ENCODE peak calls at places on chromosomes 5 and 9, in four cellular contexts. C is endodermal cell; Z is CD8-positive, alpha-beta T cell; E is esophagus squamous epithelium. P is an unnamed sample. For H3K36me3, the result is how much of the 10 kb centered on the place peaks cover.

GRCh38 chr5:155455791-155456514 is 442.4 kb downstream of the KIF4B start:
- DNase-seq in C (no peak), Z (no peak), E (no peak), P (no peak)

GRCh38 chr5:84086517-84086916 is 298.2 kb downstream of the EDIL3 start:
- DNase-seq in C (no peak), Z (no peak), E (no peak), P (no peak)

GRCh38 chr5:54462281-54462680 is 6.8 kb downstream of the HSPB3 start:
- DNase-seq in C (no peak), Z (no peak), E (no peak), P (no peak)

GRCh38 chr5:172133359-172134029 is 54.5 kb downstream of the STK10 start:
- DNase-seq in C (no peak), Z (no peak), E (no peak), P (peak)

GRCh38 chr9:132973166-132973565 is 5.3 kb upstream of the GFI1B start:
- DNase-seq in C (no peak), Z (no peak), E (no peak), P (no peak)

GRCh38 chr9:93467062-93467416 is 13.7 kb upstream of the FAM120AOS start:
- DNase-seq in C (no peak), Z (no peak), E (no peak), P (no peak)

GRCh38 chr5:16881253-16881652 is 54.8 kb downstream of the MYO10 start:
- DNase-seq in C (no peak), Z (no peak), E (no peak), P (no peak)

GRCh38 chr5:39411051-39411450 is 13.7 kb downstream of the DAB2 start:
- DNase-seq in C (no peak), Z (no peak), E (no peak), P (peak)

GRCh38 chr9:96338299-96338698 is 36.3 kb upstream of the HSD17B3 start:
- DNase-seq in C (no peak), Z (no peak), E (no peak), P (no peak)

GRCh38 chr9:131735238-131736181 is 4.4 kb downstream of the RAPGEF1 start:
- DNase-seq in C (no peak), Z (no peak), E (no peak), P (no peak)

GRCh38 chr5:3893527-3893926 is 297.9 kb downstream of the IRX1 start:
- DNase-seq in C (no peak), Z (no peak), E (no peak), P (no peak)

GRCh38 chr5:138938526-138938925 is 63.4 kb upstream of the LRRTM2 start:
- DNase-seq in C (peak), Z (no peak), E (no peak), P (no peak)

GRCh38 chr5:139654875-139655491 is 6.8 kb downstream of the CXXC5 start:
- DNase-seq in C (no peak), Z (no peak), E (no peak), P (no peak)

GRCh38 chr9:110083866-110084265 is 124.1 kb downstream of the C9orf152 start:
- DNase-seq in C (no peak), Z (no peak), E (no peak), P (no peak)

GRCh38 chr9:7212101-7212500 is 454.3 kb downstream of the KDM4C start:
- DNase-seq in C (no peak), Z (no peak), E (no peak), P (no peak)

GRCh38 chr9:113477661-113478060 is 14.1 kb downstream of the RGS3 start:
- DNase-seq in C (peak), Z (no peak), E (no peak), P (no peak)

GRCh38 chr9:37531699-37532098 is 44.5 kb downstream of the FBXO10 start:
- DNase-seq in C (no peak), Z (peak), E (no peak), P (no peak)

GRCh38 chr5:58517192-58517591 is 26.0 kb downstream of the GAPT start:
- DNase-seq in C (no peak), Z (no peak), E (no peak), P (no peak)

GRCh38 chr5:141369994-141370848 is at the start of gene PCDHGB3:
- DNase-seq in C (no peak), Z (no peak), E (no peak), P (no peak)

GRCh38 chr5:72817639-72818266 is 1.3 kb downstream of the TNPO1 start:
- DNase-seq in C (no peak), Z (no peak), E (no peak), P (no peak)

GRCh38 chr9:122126340-122127333 is 32.9 kb downstream of the NDUFA8 start:
- DNase-seq in C (no peak), Z (no peak), E (no peak), P (no peak)

GRCh38 chr5:60447488-60447920 is 252.5 kb downstream of the DEPDC1B start:
- DNase-seq in C (no peak), Z (no peak), E (no peak), P (no peak)

GRCh38 chr9:134738869-134739659 is 97.5 kb downstream of the COL5A1 start:
- DNase-seq in C (peak), Z (no peak), E (no peak), P (no peak)
- TF ChIP-seq CTCF in C (peak), Z (peak), E (peak), P (peak)

GRCh38 chr5:177445052-177446016 is 1.3 kb upstream of the PRR7 start:
- DNase-seq in C (no peak), Z (no peak), E (no peak), P (no peak)
- H3K4me3 ChIP-seq in C (no peak), Z (no peak), E (no peak), P (no peak)

GRCh38 chr5:148398698-148399121 is 15.0 kb downstream of the FBXO38 start:
- DNase-seq in C (peak), Z (no peak), E (no peak), P (no peak)
- H3K36me3 ChIP-seq in C (half or more), Z (under half), E (half or more), P (under half)

GRCh38 chr5:179210478-179210877 is 134.8 kb downstream of the ADAMTS2 start:
- DNase-seq in C (no peak), Z (no peak), E (no peak), P (no peak)

GRCh38 chr5:179211631-179212030 is 133.6 kb downstream of the ADAMTS2 start:
- DNase-seq in C (no peak), Z (no peak), E (no peak), P (no peak)

GRCh38 chr5:179211076-179211475 is 134.2 kb downstream of the ADAMTS2 start:
- DNase-seq in C (no peak), Z (no peak), E (no peak), P (no peak)

GRCh38 chr5:179214678-179215077 is 130.6 kb downstream of the ADAMTS2 start:
- DNase-seq in C (no peak), Z (no peak), E (no peak), P (no peak)

DNA sequence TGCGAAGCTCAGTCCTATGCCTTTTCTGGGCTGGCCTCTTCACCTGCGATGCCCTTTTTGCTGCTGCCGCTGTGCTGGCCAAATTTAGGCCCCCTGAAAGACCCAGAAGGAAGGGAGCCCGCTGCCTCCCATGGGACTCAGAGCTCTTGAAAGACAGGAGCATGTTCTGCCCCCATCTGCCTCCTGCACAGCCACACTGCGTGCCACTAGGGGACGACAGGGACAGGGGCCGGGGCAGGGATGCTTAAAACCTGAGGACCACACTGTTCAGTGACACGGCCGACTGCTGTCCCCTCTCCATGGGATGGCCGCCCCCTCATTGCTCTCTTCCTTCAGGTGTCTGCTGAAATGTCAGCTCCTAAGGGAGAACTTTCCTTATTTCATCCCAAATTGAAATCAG is 132.4 kb downstream of the ADAMTS2 start:
- DNase-seq in C (no peak), Z (no peak), E (no peak), P (no peak)
- TF ChIP-seq CTCF in C (peak), Z (no peak), E (no peak), P (peak)